ENCODE peak calls at places on chromosomes 7 and 10, in six cellular contexts. M, F, X, R, K and A are unnamed samples.
A peak's percentile ranks its signal among the peaks of the same experiment; 100 is the strongest.

GRCh38 chr10:49585387-49585786 is 24.7 kb upstream of the SLC18A3 start:
- DNase-seq in M (no peak), F (no peak), X (no peak), R (no peak), K (no peak), A (no peak)

GRCh38 chr10:8272794-8273425 is 218.4 kb downstream of the GATA3 start:
- DNase-seq in M (no peak), F (no peak), X (no peak), R (no peak), K (no peak), A (no peak)

GRCh38 chr10:3758491-3758970 is 26.5 kb downstream of the KLF6 start:
- DNase-seq in M (no peak), F (no peak), X (no peak), R (no peak), K (no peak), A (no peak)

GRCh38 chr7:30412810-30413504 is 65.6 kb downstream of the NOD1 start:
- DNase-seq in M (no peak), F (peak; percentile 38), X (no peak), R (peak; percentile 47), K (no peak), A (peak; percentile 67)

GRCh38 chr10:34491666-34492065 is 323.4 kb downstream of the PARD3 start:
- DNase-seq in M (no peak), F (no peak), X (no peak), R (no peak), K (no peak), A (no peak)

GRCh38 chr7:37918526-37918925 is 1.9 kb upstream of the SFRP4 start:
- DNase-seq in M (no peak), F (no peak), X (no peak), R (no peak), K (no peak), A (no peak)

GRCh38 chr7:38929460-38930171 is 20.6 kb upstream of the VPS41 start:
- DNase-seq in M (no peak), F (no peak), X (no peak), R (no peak), K (no peak), A (no peak)

GRCh38 chr10:15474671-15475070 is 103.6 kb upstream of the FAM171A1 start:
- DNase-seq in M (no peak), F (no peak), X (no peak), R (no peak), K (no peak), A (no peak)

GRCh38 chr7:24115661-24116060 is 168.3 kb upstream of the NPY start:
- DNase-seq in M (no peak), F (no peak), X (no peak), R (no peak), K (no peak), A (no peak)

GRCh38 chr10:52319926-52320325 is 5.8 kb downstream of the DKK1 start:
- DNase-seq in M (no peak), F (no peak), X (no peak), R (no peak), K (no peak), A (no peak)

GRCh38 chr7:15998617-15999016 is 312.1 kb upstream of the MEOX2 start:
- DNase-seq in M (no peak), F (no peak), X (no peak), R (no peak), K (no peak), A (no peak)

GRCh38 chr10:131636841-131637724 is 263.7 kb upstream of the PPP2R2D start:
- DNase-seq in M (no peak), F (no peak), X (no peak), R (no peak), K (peak; percentile 25), A (no peak)

GRCh38 chr7:50782376-50783208 is at the start of gene GRB10:
- DNase-seq in M (no peak), F (no peak), X (no peak), R (no peak), K (no peak), A (no peak)

DNA sequence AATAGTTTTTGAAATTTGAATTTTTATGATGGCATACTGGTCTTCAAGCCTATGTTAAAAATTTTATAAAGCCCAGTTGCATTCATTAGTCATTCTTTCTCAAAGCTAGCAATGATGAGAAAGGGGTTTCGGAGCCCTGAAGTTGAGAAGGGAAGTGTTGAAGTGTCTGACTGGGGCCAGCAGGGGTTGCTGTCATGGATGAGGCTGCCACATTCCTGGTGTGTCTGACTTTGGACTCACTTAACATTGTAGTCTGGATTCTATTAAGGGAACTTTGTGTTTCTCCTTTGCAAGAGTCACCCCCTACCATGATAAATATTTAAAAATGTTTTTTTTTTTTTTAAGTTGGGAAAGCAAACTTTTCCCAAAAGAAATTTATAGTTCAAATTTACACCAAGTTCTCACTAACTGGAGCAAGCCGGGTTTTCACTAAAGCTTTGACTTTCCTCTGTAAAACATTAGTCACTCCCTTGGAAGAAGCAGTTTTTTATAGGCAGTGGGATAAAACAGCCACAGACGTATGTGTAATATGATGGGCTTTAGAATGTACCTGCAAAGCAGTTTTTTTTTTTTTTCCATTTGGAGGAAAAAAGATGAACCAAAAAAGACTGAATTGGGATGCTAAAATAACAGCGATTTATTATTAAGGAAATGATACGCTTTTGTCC is 243.6 kb downstream of the TWIST1 start:
- DNase-seq in M (no peak), F (peak; percentile 35), X (no peak), R (no peak), K (no peak), A (no peak)
- TF ChIP-seq CTCF in M (no peak), F (peak; percentile 72), X (no peak), R (no peak), K (no peak), A (peak; percentile 52)

GRCh38 chr10:63887026-63887589 is 365.9 kb downstream of the REEP3 start:
- DNase-seq in M (no peak), F (peak; percentile 26), X (no peak), R (no peak), K (no peak), A (no peak)
- TF ChIP-seq CTCF in M (no peak), F (peak; percentile 43), X (no peak), R (peak; percentile 33), K (no peak), A (no peak)

GRCh38 chr10:126924915-126925300 is 19.7 kb downstream of the DOCK1 start:
- DNase-seq in M (no peak), F (no peak), X (no peak), R (no peak), K (no peak), A (no peak)
- TF ChIP-seq CTCF in M (no peak), F (no peak), X (no peak), R (no peak), K (no peak), A (no peak)

DNA sequence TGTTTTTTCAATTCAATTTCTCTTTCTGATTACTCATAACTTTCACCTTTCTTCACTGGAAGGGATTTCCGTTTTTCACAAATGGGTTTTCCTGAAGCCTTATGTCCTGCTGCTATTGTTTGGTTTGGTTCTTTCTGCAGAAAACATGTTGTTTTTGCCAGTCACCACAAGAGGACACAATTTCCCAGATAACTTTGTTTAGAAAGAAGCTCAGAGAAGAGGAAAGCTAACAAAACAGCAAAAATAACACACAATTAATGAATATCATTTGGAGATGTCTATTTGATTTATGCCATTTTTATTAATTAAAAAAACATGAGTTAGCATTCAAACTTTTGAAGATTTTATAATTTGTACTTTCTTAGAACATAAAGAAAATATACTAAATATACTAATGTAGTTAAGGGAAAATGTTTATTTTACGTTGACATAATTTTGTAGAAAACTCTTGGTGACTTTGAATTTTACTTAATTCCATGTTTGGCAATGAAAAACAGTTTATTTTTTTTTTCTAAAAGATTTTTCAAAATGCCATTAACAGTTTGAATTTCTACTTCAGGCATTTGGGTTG is 4.7 kb upstream of the TWIST1 start:
- DNase-seq in M (no peak), F (no peak), X (no peak), R (peak; percentile 1), K (no peak), A (no peak)
- TF ChIP-seq CTCF in M (peak; percentile 8), F (peak; percentile 94), X (peak; percentile 44), R (peak; percentile 78), K (no peak), A (peak; percentile 91)